ENCODE peak calls at places on chromosomes 1 and 21, in six cellular contexts. P is CMK; S is hypothalamus; L is GM20000; R is stimulated activated CD4-positive, alpha-beta T cell treated with anti-CD3 and anti-CD28 coated beads, Interleukin-1b, Interleukin-23, amount 100 ng/mL, for 4 hours; B is GM13976. Y is an unnamed sample.

GRCh38 chr1:150981805-150982712 is at the start of gene ANXA9:
- DNase-seq in L (no peak), R (no peak), S (no peak), P (no peak), B (peak), Y (no peak)

GRCh38 chr1:4053160-4053748 is 153.2 kb upstream of the C1orf174 start:
- DNase-seq in L (no peak), S (no peak), P (no peak), B (no peak), R (no peak), Y (no peak)

GRCh38 chr1:110011527-110012041 is 22.8 kb upstream of the STRIP1 start:
- DNase-seq in S (no peak), R (no peak), P (peak), B (peak), L (peak), Y (peak)

GRCh38 chr1:37692834-37693175 is 489 bp downstream of the CDCA8 start:
- DNase-seq in R (no peak), L (no peak), S (no peak), P (no peak), B (no peak), Y (no peak)

GRCh38 chr21:42614811-42615342 is 38.5 kb upstream of the PDE9A start:
- DNase-seq in L (peak), S (no peak), B (peak), P (no peak), R (peak), Y (peak)

GRCh38 chr1:170461362-170461761 is 70.6 kb upstream of the GORAB start:
- DNase-seq in S (no peak), B (no peak), P (no peak), R (no peak), L (no peak), Y (no peak)

GRCh38 chr1:203629509-203630082 is 3.0 kb downstream of the ATP2B4 start:
- DNase-seq in B (peak), L (peak), P (no peak), R (peak), S (peak), Y (peak)

GRCh38 chr1:57424231-57425027 is 569 bp upstream of the DAB1 start:
- DNase-seq in S (peak), L (no peak), B (peak), R (no peak), P (no peak), Y (no peak)

GRCh38 chr1:55064861-55065263 is 25.5 kb downstream of the PCSK9 start:
- DNase-seq in S (no peak), L (no peak), P (no peak), R (no peak), B (no peak), Y (no peak)

GRCh38 chr1:239126881-239127280 is 259.5 kb upstream of the CHRM3 start:
- DNase-seq in L (no peak), R (no peak), S (no peak), B (no peak), P (no peak), Y (no peak)

GRCh38 chr1:110542730-110543129 is 23.8 kb upstream of the KCNA10 start:
- DNase-seq in R (no peak), S (no peak), B (no peak), L (peak), P (no peak), Y (peak)

GRCh38 chr1:45353685-45354084 is 13.4 kb upstream of the MUTYH start:
- DNase-seq in S (no peak), L (no peak), R (no peak), P (no peak), B (no peak), Y (no peak)

GRCh38 chr1:56866656-56867055 is 12.1 kb downstream of the C8A start:
- DNase-seq in L (no peak), B (no peak), R (no peak), P (no peak), S (no peak), Y (no peak)